ENCODE peak calls at places on chromosomes 13 and 19, in four cellular contexts. One of them, this sample, is unnamed.

GRCh38 chr19:20664917-20665781 is 3.8 kb upstream of the ZNF626 start:
- DNase-seq in body of pancreas: no peak
- DNase-seq in ovary: peak
- DNase-seq in neural crest cell: no peak
- DNase-seq in this sample: no peak

GRCh38 chr13:25137624-25137892 is 34.5 kb downstream of the AMER2 start:
- DNase-seq in body of pancreas: no peak
- DNase-seq in ovary: no peak
- DNase-seq in neural crest cell: no peak
- DNase-seq in this sample: no peak

GRCh38 chr19:38657633-38658222 is 10.3 kb downstream of the ACTN4 start:
- DNase-seq in body of pancreas: no peak
- DNase-seq in ovary: no peak
- DNase-seq in neural crest cell: no peak
- DNase-seq in this sample: no peak

GRCh38 chr19:10122066-10122465 is 2.4 kb upstream of the EIF3G start:
- DNase-seq in ovary: no peak
- DNase-seq in body of pancreas: no peak
- DNase-seq in neural crest cell: no peak
- DNase-seq in this sample: no peak

GRCh38 chr13:100608906-100609305 is 20.3 kb upstream of the GGACT start:
- DNase-seq in body of pancreas: no peak
- DNase-seq in ovary: no peak
- DNase-seq in neural crest cell: no peak
- DNase-seq in this sample: no peak

GRCh38 chr13:24274452-24274971 is 34.9 kb upstream of the C1QTNF9 start:
- DNase-seq in body of pancreas: peak
- DNase-seq in ovary: peak
- DNase-seq in neural crest cell: no peak
- DNase-seq in this sample: no peak

GRCh38 chr13:71751074-71751473 is 115.9 kb downstream of the DACH1 start:
- DNase-seq in neural crest cell: no peak
- DNase-seq in ovary: no peak
- DNase-seq in body of pancreas: no peak
- DNase-seq in this sample: no peak

GRCh38 chr19:35518313-35518712 is 4.9 kb upstream of the DMKN start:
- DNase-seq in body of pancreas: no peak
- DNase-seq in neural crest cell: no peak
- DNase-seq in ovary: no peak
- DNase-seq in this sample: no peak

GRCh38 chr13:31859546-31859945 is 120.2 kb downstream of the RXFP2 start:
- DNase-seq in body of pancreas: peak
- DNase-seq in neural crest cell: no peak
- DNase-seq in ovary: no peak
- DNase-seq in this sample: no peak

GRCh38 chr13:98285317-98285716 is 108.2 kb upstream of the RNF113B start:
- DNase-seq in body of pancreas: no peak
- DNase-seq in ovary: no peak
- DNase-seq in neural crest cell: no peak
- DNase-seq in this sample: no peak

GRCh38 chr19:28330831-28331230 is 882.1 kb downstream of the UQCRFS1 start:
- DNase-seq in neural crest cell: no peak
- DNase-seq in body of pancreas: no peak
- DNase-seq in ovary: no peak
- DNase-seq in this sample: no peak

GRCh38 chr13:110617326-110618072 is 2.2 kb downstream of the NAXD start:
- DNase-seq in neural crest cell: no peak
- DNase-seq in ovary: peak
- DNase-seq in body of pancreas: peak
- DNase-seq in this sample: no peak

GRCh38 chr13:41848435-41849255 is 112.3 kb downstream of the VWA8 start:
- DNase-seq in body of pancreas: no peak
- DNase-seq in ovary: no peak
- DNase-seq in neural crest cell: no peak
- DNase-seq in this sample: peak

GRCh38 chr13:30837227-30838159 is 68.6 kb upstream of the MEDAG start:
- DNase-seq in neural crest cell: no peak
- DNase-seq in body of pancreas: no peak
- DNase-seq in ovary: no peak
- DNase-seq in this sample: no peak

GRCh38 chr19:2032296-2032941 is 16.9 kb upstream of the BTBD2 start:
- DNase-seq in neural crest cell: no peak
- DNase-seq in ovary: peak
- DNase-seq in body of pancreas: peak
- DNase-seq in this sample: no peak

GRCh38 chr19:46616631-46617322 is 8.1 kb downstream of the PTGIR start:
- DNase-seq in body of pancreas: peak
- DNase-seq in neural crest cell: peak
- DNase-seq in ovary: no peak
- DNase-seq in this sample: peak

GRCh38 chr13:77697208-77698103 is at the start of gene SLAIN1:
- DNase-seq in neural crest cell: peak
- DNase-seq in body of pancreas: peak
- DNase-seq in ovary: peak
- DNase-seq in this sample: peak

GRCh38 chr13:46386426-46386995 is 541 bp downstream of the RUBCNL start:
- DNase-seq in neural crest cell: no peak
- DNase-seq in body of pancreas: no peak
- DNase-seq in ovary: no peak
- DNase-seq in this sample: no peak

DNA sequence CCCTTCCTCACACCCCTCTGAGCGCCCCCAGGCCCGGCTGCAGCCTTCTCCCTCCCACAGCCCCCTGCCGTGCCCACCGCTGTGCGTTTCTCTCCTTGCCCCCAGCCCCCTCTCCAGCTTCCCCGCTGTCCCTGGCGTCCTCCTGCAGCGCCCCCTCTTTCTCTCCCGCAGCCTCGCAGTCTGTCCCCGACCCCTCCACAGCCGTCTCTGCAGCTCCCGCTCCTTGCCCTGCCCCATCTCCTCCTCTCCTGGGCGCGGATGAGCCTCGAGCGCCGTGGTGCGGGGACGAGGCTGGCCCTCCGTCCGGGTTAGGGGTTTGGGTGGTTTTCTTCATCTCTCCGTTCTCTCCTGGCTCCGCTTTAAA is 1.1 kb downstream of the KMT5C start:
- DNase-seq in neural crest cell: peak
- DNase-seq in body of pancreas: peak
- DNase-seq in ovary: no peak
- DNase-seq in this sample: no peak
- TF ChIP-seq CTCF in neural crest cell: no peak
- TF ChIP-seq CTCF in body of pancreas: no peak
- TF ChIP-seq CTCF in ovary: no peak
- TF ChIP-seq CTCF in this sample: peak

DNA sequence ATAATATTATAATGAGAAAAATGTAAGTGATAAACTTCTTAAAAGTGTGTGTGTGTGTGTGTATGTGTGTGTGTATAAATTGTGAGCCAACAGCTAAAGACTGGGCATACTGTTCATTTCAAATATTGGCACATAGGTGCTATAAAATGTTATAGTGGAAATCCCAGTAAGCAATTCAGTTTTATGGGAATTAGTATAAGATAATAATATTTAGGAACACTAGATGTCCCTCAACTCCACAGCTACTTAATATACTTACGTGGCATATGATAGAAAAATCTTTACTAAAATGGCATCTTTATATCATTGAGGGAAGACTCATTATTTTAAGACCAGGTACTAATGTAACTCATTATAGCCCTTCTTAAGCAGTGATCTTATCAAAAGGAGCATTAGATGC is 266.3 kb downstream of the MAB21L1 start:
- DNase-seq in body of pancreas: no peak
- DNase-seq in neural crest cell: no peak
- DNase-seq in ovary: no peak
- DNase-seq in this sample: no peak
- TF ChIP-seq CTCF in body of pancreas: no peak
- TF ChIP-seq CTCF in neural crest cell: no peak
- TF ChIP-seq CTCF in ovary: no peak
- TF ChIP-seq CTCF in this sample: no peak

GRCh38 chr19:11293468-11294389 is 2.2 kb upstream of the TSPAN16 start:
- DNase-seq in ovary: peak
- DNase-seq in body of pancreas: peak
- DNase-seq in neural crest cell: peak
- DNase-seq in this sample: peak

GRCh38 chr19:11296264-11296663 is 304 bp downstream of the TSPAN16 start:
- DNase-seq in neural crest cell: no peak
- DNase-seq in ovary: no peak
- DNase-seq in body of pancreas: no peak
- DNase-seq in this sample: no peak

GRCh38 chr19:11291991-11292390 is 4.0 kb upstream of the TSPAN16 start:
- DNase-seq in body of pancreas: no peak
- DNase-seq in neural crest cell: no peak
- DNase-seq in ovary: no peak
- DNase-seq in this sample: no peak

GRCh38 chr19:11295180-11295579 is 780 bp upstream of the TSPAN16 start:
- DNase-seq in body of pancreas: no peak
- DNase-seq in ovary: no peak
- DNase-seq in neural crest cell: no peak
- DNase-seq in this sample: no peak

GRCh38 chr19:11295665-11296245 is at the start of gene TSPAN16:
- DNase-seq in body of pancreas: no peak
- DNase-seq in ovary: peak
- DNase-seq in neural crest cell: no peak
- DNase-seq in this sample: no peak
- TF ChIP-seq CTCF in body of pancreas: no peak
- TF ChIP-seq CTCF in ovary: no peak
- TF ChIP-seq CTCF in neural crest cell: no peak
- TF ChIP-seq CTCF in this sample: no peak

DNA sequence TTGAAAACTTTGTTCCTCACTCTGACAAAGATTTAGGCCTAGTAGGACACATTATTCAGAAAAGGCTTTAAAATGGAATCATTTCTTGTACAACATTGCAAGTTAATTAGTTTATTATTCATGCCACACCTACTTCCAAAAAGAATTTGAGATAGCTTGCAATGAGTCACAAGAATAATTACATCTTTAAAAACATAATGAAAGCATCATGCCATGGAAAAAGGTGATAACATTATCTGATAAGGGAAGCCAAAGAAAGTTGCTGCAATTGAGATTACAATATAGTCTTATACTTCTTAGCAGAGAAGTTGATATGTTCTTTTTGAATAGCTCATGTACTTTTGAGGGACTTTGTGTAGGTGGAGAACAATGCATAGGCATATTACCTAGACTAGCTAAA is 474.3 kb downstream of the KLF5 start:
- DNase-seq in body of pancreas: no peak
- DNase-seq in ovary: no peak
- DNase-seq in neural crest cell: no peak
- DNase-seq in this sample: no peak
- TF ChIP-seq CTCF in body of pancreas: no peak
- TF ChIP-seq CTCF in ovary: no peak
- TF ChIP-seq CTCF in neural crest cell: no peak
- TF ChIP-seq CTCF in this sample: no peak